ENCODE peak calls at places on chromosomes 5 and 9, in four cellular contexts. H is tibial artery, K is foreskin fibroblast, E is NCI-H2081. I is an unnamed sample.

GRCh38 chr9:22440841-22441240 is 5.8 kb upstream of the DMRTA1 start:
- DNase-seq in H (no peak), K (no peak), E (no peak), I (no peak)

GRCh38 chr5:95727764-95728191 is 3.4 kb upstream of the RHOBTB3 start:
- DNase-seq in H (no peak), K (no peak), E (no peak), I (no peak)

GRCh38 chr5:155264809-155265208 is 251.3 kb downstream of the KIF4B start:
- DNase-seq in H (no peak), K (no peak), E (no peak), I (no peak)

GRCh38 chr9:35106343-35106730 is 3.4 kb upstream of the STOML2 start:
- DNase-seq in H (no peak), K (no peak), E (no peak), I (no peak)

GRCh38 chr9:107309271-107309670 is 26.2 kb downstream of the RAD23B start:
- DNase-seq in H (no peak), K (no peak), E (no peak), I (no peak)

GRCh38 chr9:98341157-98342102 is 86.0 kb upstream of the TBC1D2 start:
- DNase-seq in H (no peak), K (no peak), E (no peak), I (no peak)

GRCh38 chr9:14389146-14389545 is 75.2 kb upstream of the NFIB start:
- DNase-seq in H (no peak), K (peak), E (no peak), I (no peak)

GRCh38 chr5:15384176-15384575 is 115.8 kb upstream of the FBXL7 start:
- DNase-seq in H (no peak), K (no peak), E (no peak), I (no peak)

GRCh38 chr5:82164109-82164956 is 113.8 kb downstream of the RPS23 start:
- DNase-seq in H (no peak), K (peak), E (no peak), I (no peak)

GRCh38 chr9:130421802-130422276 is 22.9 kb upstream of the ASS1 start:
- DNase-seq in H (no peak), K (peak), E (peak), I (peak)

GRCh38 chr5:16693879-16694278 is 77.1 kb upstream of the RETREG1 start:
- DNase-seq in H (no peak), K (peak), E (no peak), I (no peak)

GRCh38 chr5:10607023-10607665 is 43.3 kb downstream of the ANKRD33B start:
- DNase-seq in H (peak), K (peak), E (peak), I (peak)

GRCh38 chr9:124465736-124466135 is 15.5 kb downstream of the ADGRD2 start:
- DNase-seq in H (no peak), K (no peak), E (no peak), I (no peak)

GRCh38 chr9:98806394-98807069 is 938 bp upstream of the GALNT12 start:
- DNase-seq in H (no peak), K (peak), E (no peak), I (no peak)

GRCh38 chr9:74366111-74366510 is 131.0 kb upstream of the RORB start:
- DNase-seq in H (no peak), K (no peak), E (no peak), I (no peak)

GRCh38 chr5:77569409-77569808 is 69.1 kb downstream of the OTP start:
- DNase-seq in H (no peak), K (peak), E (no peak), I (no peak)

GRCh38 chr9:88258012-88258411 is 119.7 kb upstream of the SPATA31C2 start:
- DNase-seq in H (no peak), K (peak), E (no peak), I (no peak)